ENCODE peak calls at places on chromosomes 3 and 15, in four cellular contexts. Q, Y, E and H are unnamed samples.

GRCh38 chr3:127159547-127159946 is 33.4 kb upstream of the PRR23E start:
- DNase-seq in Q (no peak), Y (no peak), E (no peak), H (no peak)

GRCh38 chr3:27090265-27091041 is 278.7 kb downstream of the NEK10 start:
- DNase-seq in Q (no peak), Y (peak; percentile 20), E (no peak), H (no peak)

GRCh38 chr15:88470625-88471372 is 3.3 kb downstream of the MRPS11 start:
- DNase-seq in Q (no peak), Y (no peak), E (no peak), H (no peak)

GRCh38 chr3:100496711-100497261 is 4.4 kb downstream of the TMEM45A start:
- DNase-seq in Q (no peak), Y (peak; percentile 74), E (no peak), H (no peak)

GRCh38 chr15:41899854-41900442 is 6.1 kb upstream of the SPTBN5 start:
- DNase-seq in Q (no peak), Y (no peak), E (no peak), H (no peak)

GRCh38 chr3:171195686-171196085 is 169.2 kb upstream of the SLC2A2 start:
- DNase-seq in Q (no peak), Y (peak; percentile 50), E (no peak), H (no peak)

GRCh38 chr3:45417949-45418847 is 29.8 kb downstream of the LARS2 start:
- DNase-seq in Q (no peak), Y (no peak), E (no peak), H (no peak)

GRCh38 chr15:60135961-60136360 is 131.8 kb downstream of the FOXB1 start:
- DNase-seq in Q (no peak), Y (no peak), E (no peak), H (no peak)

GRCh38 chr3:17207979-17208378 is 323.2 kb downstream of the PLCL2 start:
- DNase-seq in Q (no peak), Y (no peak), E (no peak), H (no peak)

GRCh38 chr3:123088360-123088759 is 21.5 kb downstream of the PDIA5 start:
- DNase-seq in Q (no peak), Y (no peak), E (no peak), H (no peak)

GRCh38 chr3:104291437-104291851 is 1075.3 kb upstream of the ALCAM start:
- DNase-seq in Q (no peak), Y (no peak), E (no peak), H (no peak)

GRCh38 chr3:48595526-48596121 is 495 bp upstream of the COL7A1 start:
- DNase-seq in Q (no peak), Y (peak; percentile 67), E (peak; percentile 64), H (no peak)

GRCh38 chr3:111352585-111352984 is 189.4 kb upstream of the CD96 start:
- DNase-seq in Q (no peak), Y (peak; percentile 18), E (no peak), H (no peak)

GRCh38 chr3:71536376-71536965 is 47.1 kb downstream of the FOXP1 start:
- DNase-seq in Q (no peak), Y (peak; percentile 85), E (no peak), H (no peak)

GRCh38 chr3:13479332-13479581 is 849 bp upstream of the HDAC11 start:
- DNase-seq in Q (peak; percentile 52), Y (no peak), E (no peak), H (no peak)

GRCh38 chr15:85125056-85125661 is 143.5 kb downstream of the PDE8A start:
- DNase-seq in Q (no peak), Y (peak; percentile 63), E (no peak), H (no peak)

GRCh38 chr3:168884353-168884903 is 779.1 kb downstream of the MECOM start:
- DNase-seq in Q (no peak), Y (peak; percentile 89), E (no peak), H (peak; percentile 24)
- H3K4me3 ChIP-seq in Q (no peak overlapping the region), Y (no peak overlapping the region), E (no peak overlapping the region), H (no peak overlapping the region)

GRCh38 chr15:74240897-74241614 is 4.9 kb downstream of the CCDC33 start:
- DNase-seq in Q (no peak), Y (no peak), E (no peak), H (no peak)
- H3K4me1 ChIP-seq in Q (peaks cover 56% of the 10 kb centered on the region), Y (peaks cover 21% of the 10 kb centered on the region), E (no peaks in the 10 kb centered on the region), H (peaks cover 16% of the 10 kb centered on the region)

GRCh38 chr3:42159706-42160472 is 68.7 kb downstream of the TRAK1 start:
- DNase-seq in Q (peak; percentile 47), Y (peak; percentile 38), E (peak; percentile 94), H (no peak)
- H3K4me3 ChIP-seq in Q (peak overlapping the region; percentile 40), Y (peak overlapping the region; percentile 26), E (peak overlapping the region; percentile 42), H (peak overlapping the region; percentile 4)

GRCh38 chr15:31344266-31344665 is 17.6 kb downstream of the KLF13 start:
- DNase-seq in Q (peak; percentile 29), Y (no peak), E (no peak), H (no peak)
- H3K4me1 ChIP-seq in Q (peaks cover 100% of the 10 kb centered on the region), Y (peaks cover 14% of the 10 kb centered on the region), E (peaks cover 13% of the 10 kb centered on the region), H (no peaks in the 10 kb centered on the region)

DNA sequence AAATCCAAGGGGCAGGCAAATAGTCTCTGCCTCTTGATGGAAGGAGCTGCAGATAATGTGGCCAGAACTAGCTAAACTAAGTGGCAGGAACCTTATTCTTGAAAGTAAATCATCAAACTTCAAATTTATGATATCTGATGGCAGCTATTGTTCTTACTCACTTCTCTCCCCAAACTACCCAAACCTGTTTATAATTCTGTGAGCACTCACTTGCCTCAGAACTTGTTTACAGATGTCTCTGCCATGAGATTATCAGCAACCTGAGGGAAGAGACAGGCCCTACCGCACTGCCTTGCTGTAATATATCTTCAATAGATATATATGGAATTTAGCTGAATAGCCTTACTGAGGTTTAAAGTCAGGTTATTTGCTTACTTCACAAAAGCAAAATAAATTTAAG is 2.2 kb upstream of the B3GALNT1 start:
- DNase-seq in Q (no peak), Y (no peak), E (no peak), H (no peak)
- H3K4me3 ChIP-seq in Q (no peak overlapping the region), Y (no peak overlapping the region), E (no peak overlapping the region), H (no peak overlapping the region)